ENCODE peak calls at places on chromosomes 13 and 19, in ten cellular contexts. L, E, A, H, R, F, Z, O, J and S are unnamed samples.

GRCh38 chr19:39146686-39147450 is 21.3 kb downstream of the PAK4 start:
- DNase-seq in R (no peak), J (no peak), O (no peak), F (no peak), E (no peak), H (no peak), A (no peak), L (no peak), Z (no peak), S (no peak)

GRCh38 chr19:12090807-12091206 is 26.3 kb downstream of the ZNF844 start:
- DNase-seq in R (peak), A (peak), O (no peak), J (peak), H (peak), F (peak), E (peak), L (peak), Z (no peak), S (peak)

GRCh38 chr13:113420833-113421600 is 32.3 kb downstream of the ADPRHL1 start:
- DNase-seq in L (no peak), A (no peak), J (no peak), F (no peak), O (no peak), R (no peak), Z (no peak), H (no peak), E (no peak), S (no peak)

GRCh38 chr13:50589651-50590054 is 253.8 kb downstream of the DLEU7 start:
- DNase-seq in E (no peak), L (peak), Z (peak), R (no peak), F (no peak), H (no peak), A (peak), O (no peak), J (peak), S (no peak)

GRCh38 chr13:73698859-73699258 is 435.3 kb downstream of the KLF12 start:
- DNase-seq in O (no peak), Z (no peak), J (no peak), E (no peak), F (no peak), L (peak), A (no peak), R (no peak), H (no peak), S (no peak)

GRCh38 chr19:907183-907853 is 5.7 kb downstream of the R3HDM4 start:
- DNase-seq in F (no peak), R (no peak), J (no peak), O (no peak), E (peak), Z (no peak), H (no peak), L (no peak), A (no peak), S (peak)

GRCh38 chr19:48644355-48644754 is 1.6 kb downstream of the CA11 start:
- DNase-seq in O (no peak), L (no peak), J (no peak), R (no peak), A (no peak), H (no peak), F (no peak), E (no peak), Z (no peak), S (no peak)

GRCh38 chr19:37932985-37933953 is 26.3 kb downstream of the SIPA1L3 start:
- DNase-seq in O (no peak), A (peak), H (no peak), Z (no peak), J (no peak), L (peak), E (no peak), R (no peak), F (no peak), S (no peak)

GRCh38 chr13:43289458-43290255 is 266.3 kb downstream of the DNAJC15 start:
- DNase-seq in E (no peak), A (peak), H (no peak), Z (no peak), J (no peak), F (no peak), O (no peak), R (no peak), L (no peak), S (no peak)

GRCh38 chr13:112832811-112833210 is 136.2 kb upstream of the MCF2L start:
- DNase-seq in R (no peak), H (no peak), E (no peak), Z (no peak), F (no peak), J (no peak), O (no peak), A (no peak), L (no peak), S (no peak)

GRCh38 chr13:24142886-24143285 is 17.6 kb upstream of the SPATA13 start:
- DNase-seq in R (no peak), J (no peak), F (no peak), Z (no peak), L (no peak), H (no peak), E (no peak), A (no peak), O (no peak), S (no peak)

GRCh38 chr13:36788276-36788675 is 30.7 kb upstream of the RFXAP start:
- DNase-seq in H (no peak), J (no peak), A (no peak), F (no peak), R (no peak), E (no peak), Z (peak), L (peak), O (no peak), S (no peak)

GRCh38 chr19:36213793-36214387 is 575 bp downstream of the ZNF565 start:
- DNase-seq in Z (no peak), A (peak), E (no peak), F (no peak), H (no peak), J (peak), L (peak), R (no peak), O (peak), S (no peak)

GRCh38 chr19:12952488-12953455 is 4.3 kb downstream of the GADD45GIP1 start:
- DNase-seq in E (no peak), O (no peak), H (no peak), F (no peak), A (peak), R (no peak), L (peak), J (peak), Z (no peak), S (no peak)

GRCh38 chr19:32407004-32407992 is 1.7 kb downstream of the DPY19L3 start:
- DNase-seq in O (peak), E (no peak), H (peak), F (no peak), Z (no peak), R (no peak), A (peak), L (peak), J (peak), S (no peak)

GRCh38 chr19:16161848-16162247 is 11.5 kb downstream of the CIB3 start:
- DNase-seq in F (no peak), R (no peak), L (peak), A (peak), H (no peak), Z (peak), O (no peak), J (peak), E (no peak), S (peak)

GRCh38 chr19:18203408-18203862 is 407 bp downstream of the RAB3A start:
- DNase-seq in Z (no peak), A (peak), L (no peak), R (no peak), O (no peak), H (no peak), J (no peak), F (no peak), E (peak), S (no peak)

GRCh38 chr13:29369060-29369743 is 226.3 kb downstream of the SLC7A1 start:
- DNase-seq in O (no peak), E (peak), Z (no peak), F (peak), J (peak), L (peak), A (peak), R (no peak), H (peak), S (peak)

GRCh38 chr19:48842744-48843162 is 6.5 kb upstream of the HSD17B14 start:
- DNase-seq in A (peak), L (no peak), O (no peak), J (peak), F (peak), Z (no peak), E (peak), R (peak), H (peak), S (peak)

GRCh38 chr13:114157869-114158495 is 21.1 kb upstream of the CFAP97D2 start:
- DNase-seq in Z (no peak), A (no peak), E (no peak), R (no peak), L (no peak), O (no peak), F (no peak), H (no peak), J (no peak), S (no peak)

DNA sequence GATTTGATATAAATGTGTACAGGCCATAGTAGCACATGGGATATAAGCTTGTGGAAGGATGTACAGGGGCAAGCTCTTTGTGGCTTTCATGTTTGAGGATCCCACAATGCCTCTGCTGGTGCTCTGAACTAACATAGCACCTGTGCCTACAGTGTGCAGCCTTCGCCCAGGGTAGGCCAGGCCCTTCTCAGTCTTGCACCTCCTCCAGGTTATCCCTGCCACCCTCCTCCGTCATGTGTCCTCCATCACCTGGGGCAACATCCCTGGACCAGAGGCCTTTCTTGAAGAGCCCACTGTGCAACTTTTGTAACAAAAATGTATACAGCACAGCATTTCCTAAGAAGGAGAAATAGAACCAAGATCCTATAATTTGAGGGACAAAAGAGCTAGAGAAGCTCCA is 306.8 kb downstream of the IRS2 start:
- DNase-seq in O (no peak), E (no peak), L (no peak), R (no peak), A (no peak), Z (no peak), H (no peak), F (no peak), J (no peak), S (no peak)
- TF ChIP-seq CTCF in O (no peak), E (no peak), L (no peak), R (no peak), A (no peak), Z (no peak), H (no peak), F (no peak), J (no peak), S (no peak)

GRCh38 chr19:2274185-2274711 is 7.7 kb downstream of the PEAK3 start:
- DNase-seq in J (no peak), E (no peak), Z (no peak), L (no peak), R (no peak), O (no peak), F (no peak), H (no peak), A (no peak), S (no peak)
- TF ChIP-seq CTCF in J (no peak), E (no peak), Z (no peak), L (no peak), R (no peak), O (no peak), F (no peak), H (no peak), A (no peak), S (no peak)

GRCh38 chr19:30898353-30899103 is 450.7 kb downstream of the TSHZ3 start:
- DNase-seq in A (no peak), Z (no peak), J (no peak), L (no peak), H (no peak), E (peak), R (no peak), O (no peak), F (no peak), S (no peak)

GRCh38 chr19:30897034-30897433 is 452.2 kb downstream of the TSHZ3 start:
- DNase-seq in A (no peak), J (no peak), H (no peak), F (no peak), R (no peak), O (no peak), Z (no peak), L (no peak), E (no peak), S (no peak)

GRCh38 chr19:30896551-30896950 is 452.7 kb downstream of the TSHZ3 start:
- DNase-seq in F (no peak), Z (no peak), H (no peak), O (no peak), L (no peak), E (no peak), J (no peak), A (no peak), R (no peak), S (no peak)

GRCh38 chr19:30897553-30897952 is 451.7 kb downstream of the TSHZ3 start:
- DNase-seq in Z (no peak), F (no peak), H (no peak), J (no peak), R (no peak), O (no peak), L (no peak), E (no peak), A (no peak), S (no peak)

GRCh38 chr19:30895946-30896345 is 453.3 kb downstream of the TSHZ3 start:
- DNase-seq in F (no peak), L (no peak), A (no peak), E (no peak), J (no peak), H (no peak), O (no peak), Z (no peak), R (no peak), S (no peak)
- TF ChIP-seq CTCF in F (no peak), L (no peak), A (no peak), E (peak), J (no peak), H (no peak), O (no peak), Z (no peak), R (no peak), S (no peak)

DNA sequence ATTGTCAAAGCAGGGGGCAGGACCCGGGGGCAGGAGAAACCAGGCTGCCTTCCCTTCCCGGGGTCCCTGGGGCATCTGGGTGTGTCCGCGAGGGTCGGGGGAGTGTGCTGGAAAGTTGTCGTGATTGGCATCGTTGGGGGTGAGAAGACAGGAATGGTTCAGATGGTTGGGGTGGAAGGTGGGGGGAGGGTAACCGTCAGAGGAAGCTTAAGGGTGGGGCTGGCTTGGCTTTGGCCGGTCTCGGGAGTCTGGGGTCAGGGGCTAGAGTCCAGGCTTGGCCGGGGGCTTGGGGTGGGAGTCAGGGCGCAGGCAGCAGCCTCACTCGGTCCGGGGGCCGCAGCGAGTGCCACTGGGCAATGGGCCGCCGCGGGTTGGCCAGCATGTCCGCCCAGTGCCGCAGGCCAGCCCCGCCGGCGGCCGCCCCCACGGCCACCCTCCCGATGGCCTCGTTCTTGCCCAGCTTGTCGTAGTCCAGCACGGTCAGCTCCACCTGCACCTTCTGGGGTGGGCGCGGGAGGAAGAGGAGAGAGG is 6.8 kb upstream of the DNAAF3 start:
- DNase-seq in A (no peak), L (no peak), F (no peak), E (no peak), O (no peak), H (peak), R (no peak), J (no peak), Z (no peak), S (no peak)
- TF ChIP-seq CTCF in A (no peak), L (no peak), F (no peak), E (no peak), O (no peak), H (no peak), R (no peak), J (no peak), Z (no peak), S (no peak)

GRCh38 chr19:41533691-41534090 is 42.3 kb upstream of the CEACAM21 start:
- DNase-seq in R (no peak), L (no peak), Z (no peak), E (no peak), O (no peak), H (no peak), A (no peak), J (no peak), F (no peak), S (no peak)

GRCh38 chr19:41541990-41542584 is 33.9 kb upstream of the CEACAM21 start:
- DNase-seq in A (peak), O (peak), H (peak), F (peak), E (peak), Z (no peak), L (no peak), J (peak), R (peak), S (peak)

GRCh38 chr19:41540041-41540695 is 35.8 kb upstream of the CEACAM21 start:
- DNase-seq in R (no peak), H (no peak), E (no peak), Z (no peak), A (no peak), J (no peak), F (no peak), O (no peak), L (no peak), S (no peak)

GRCh38 chr19:41535029-41535622 is 40.8 kb upstream of the CEACAM21 start:
- DNase-seq in E (peak), R (no peak), A (no peak), J (no peak), H (no peak), O (no peak), Z (no peak), F (no peak), L (no peak), S (no peak)

GRCh38 chr19:41537789-41538188 is 38.2 kb upstream of the CEACAM21 start:
- DNase-seq in J (peak), H (no peak), E (peak), A (peak), O (no peak), L (peak), Z (no peak), F (no peak), R (no peak), S (peak)
- TF ChIP-seq CTCF in J (peak), H (no peak), E (peak), A (peak), O (no peak), L (peak), Z (peak), F (peak), R (peak), S (peak)

DNA sequence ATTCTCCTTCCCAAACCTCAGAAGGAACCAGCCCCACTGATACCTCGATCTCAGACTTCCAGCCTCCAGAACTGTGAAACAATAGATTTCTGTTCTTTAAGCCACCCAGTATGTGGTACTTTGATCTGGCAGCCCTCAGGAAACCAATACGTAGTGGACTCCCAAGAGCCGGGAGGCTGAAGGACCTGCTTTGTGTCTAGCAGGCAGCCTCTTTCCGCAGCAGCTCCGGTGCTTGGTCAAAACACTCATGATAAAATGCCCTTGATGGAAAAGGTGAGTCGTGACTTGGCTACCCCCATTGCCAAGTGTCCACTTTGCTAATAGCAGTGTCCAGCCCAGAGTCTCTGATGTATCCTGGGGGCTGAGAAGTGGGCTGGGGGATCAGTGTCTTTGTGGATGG is 158.8 kb upstream of the TMTC4 start:
- DNase-seq in L (no peak), R (no peak), J (no peak), H (no peak), O (no peak), Z (no peak), A (no peak), E (no peak), F (no peak), S (no peak)
- TF ChIP-seq CTCF in L (no peak), R (no peak), J (no peak), H (no peak), O (no peak), Z (no peak), A (no peak), E (no peak), F (no peak), S (no peak)

DNA sequence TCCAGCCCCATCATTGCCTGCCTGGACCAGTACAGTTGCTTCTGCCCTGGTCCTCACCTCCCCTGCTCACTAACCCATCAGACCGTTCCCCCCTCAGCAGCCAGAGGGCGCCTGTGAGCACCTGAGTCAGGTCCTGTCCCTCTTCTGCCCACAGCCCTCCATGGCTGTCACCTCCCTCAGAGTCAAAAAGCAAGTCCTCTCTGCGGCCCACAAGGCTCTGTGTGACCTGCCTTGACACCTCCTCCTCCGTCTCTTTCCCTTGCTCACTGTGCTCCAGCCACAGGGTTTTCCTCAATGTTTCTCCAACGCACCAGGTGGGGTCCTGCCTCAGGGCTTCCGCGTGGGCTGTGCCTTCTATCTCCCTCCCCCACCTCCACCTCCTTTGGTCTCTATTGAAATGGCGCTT is 29.4 kb upstream of the PTPRS start:
- DNase-seq in A (peak), J (peak), E (peak), R (peak), Z (no peak), L (no peak), O (peak), H (peak), F (peak), S (peak)
- TF ChIP-seq CTCF in A (peak), J (peak), E (peak), R (peak), Z (peak), L (peak), O (no peak), H (peak), F (peak), S (peak)